ENCODE peak calls at places on chromosomes 13 and 19, in five cellular contexts. G is CD8-positive, alpha-beta T cell; R is activated CD4-positive, alpha-beta T cell treated with anti-CD3 and anti-CD28 coated beads, Interleukin-2, amount 10 ng/mL, durations not matched to agents 7 days and 5 days; J is activated naive CD8-positive, alpha-beta T cell treated with anti-CD3 and anti-CD28 coated beads, Interleukin-2, amount 50 U/mL, for 24 hours; X is PC-3. K is an unnamed sample.

GRCh38 chr19:14383898-14384669 is 2.8 kb downstream of the ADGRE5 start:
- DNase-seq in G (no peak), R (peak; percentile 57), J (peak; percentile 76), X (peak; percentile 56), K (peak; percentile 61)

GRCh38 chr19:12933287-12934072 is at the start of gene FARSA:
- DNase-seq in G (peak; percentile 71), R (peak; percentile 92), J (peak; percentile 90), X (peak; percentile 95), K (peak; percentile 93)

GRCh38 chr13:48144413-48145035 is 49.6 kb upstream of the MED4 start:
- DNase-seq in G (no peak), R (no peak), J (no peak), X (no peak), K (no peak)

GRCh38 chr19:1361601-1362384 is 21.9 kb upstream of the NDUFS7 start:
- DNase-seq in G (no peak), R (no peak), J (no peak), X (peak; percentile 49), K (peak; percentile 43)

GRCh38 chr13:48050550-48050949 is 13.0 kb downstream of the NUDT15 start:
- DNase-seq in G (no peak), R (no peak), J (no peak), X (no peak), K (no peak)

GRCh38 chr19:19495614-19496603 is 19.4 kb downstream of the TSSK6 start:
- DNase-seq in G (no peak), R (no peak), J (no peak), X (no peak), K (no peak)

GRCh38 chr19:10009714-10010224 is 535 bp downstream of the COL5A3 start:
- DNase-seq in G (no peak), R (no peak), J (no peak), X (no peak), K (no peak)

GRCh38 chr13:48292650-48293049 is 10.9 kb upstream of the RB1 start:
- DNase-seq in G (no peak), R (no peak), J (no peak), X (no peak), K (no peak)

GRCh38 chr19:46944918-46945628 is 74.6 kb upstream of the NPAS1 start:
- DNase-seq in G (no peak), R (no peak), J (no peak), X (no peak), K (no peak)

GRCh38 chr13:76641056-76641455 is 245.1 kb downstream of the KCTD12 start:
- DNase-seq in G (no peak), R (no peak), J (no peak), X (no peak), K (no peak)

GRCh38 chr13:44917589-44918322 is 71.5 kb downstream of the NUFIP1 start:
- DNase-seq in G (peak; percentile 95), R (peak; percentile 97), J (peak; percentile 95), X (peak; percentile 92), K (peak; percentile 97)

GRCh38 chr19:47152632-47153031 is 22.0 kb downstream of the SAE1 start:
- DNase-seq in G (no peak), R (no peak), J (no peak), X (peak; percentile 86), K (peak; percentile 71)

GRCh38 chr19:53102701-53103140 is 501 bp downstream of the ZNF160 start:
- DNase-seq in G (peak; percentile 3), R (peak; percentile 55), J (peak; percentile 44), X (peak; percentile 26), K (peak; percentile 69)

K was measured in DMS53.